ENCODE peak calls at places on chromosomes 16 and 17, in five cellular contexts. P, G, D, H and R are unnamed samples. For H3K4me1, the result is how much of the 10 kb centered on the place peaks cover.

GRCh38 chr16:11254913-11255736 is 879 bp downstream of the SOCS1 start:
- DNase-seq in P (peak), G (no peak), D (peak), H (no peak), R (peak)

GRCh38 chr17:82884923-82885322 is 45.1 kb upstream of the ZNF750 start:
- DNase-seq in P (no peak), G (no peak), D (peak), H (no peak), R (no peak)

GRCh38 chr17:75877752-75878173 is 618 bp downstream of the TRIM47 start:
- DNase-seq in P (peak), G (peak), D (peak), H (peak), R (peak)

GRCh38 chr17:17887752-17888304 is 51.0 kb upstream of the SREBF1 start:
- DNase-seq in P (no peak), G (no peak), D (no peak), H (no peak), R (no peak)

GRCh38 chr16:11580451-11581086 is 6.2 kb downstream of the LITAF start:
- DNase-seq in P (peak), G (no peak), D (no peak), H (no peak), R (no peak)

GRCh38 chr16:85360323-85361277 is 248.3 kb upstream of the CIBAR2 start:
- DNase-seq in P (peak), G (no peak), D (no peak), H (no peak), R (peak)

GRCh38 chr16:87956169-87956770 is 5.0 kb downstream of the BANP start:
- DNase-seq in P (peak), G (no peak), D (peak), H (peak), R (no peak)

GRCh38 chr17:45170280-45170975 is 8.8 kb downstream of the HEXIM2 start:
- DNase-seq in P (no peak), G (no peak), D (no peak), H (no peak), R (no peak)

GRCh38 chr17:28398280-28398981 is 7.6 kb downstream of the SLC46A1 start:
- DNase-seq in P (no peak), G (peak), D (no peak), H (no peak), R (no peak)

GRCh38 chr17:66357037-66357436 is 54.6 kb downstream of the PRKCA start:
- DNase-seq in P (no peak), G (no peak), D (no peak), H (no peak), R (no peak)

GRCh38 chr16:8998114-8998513 is 34.4 kb upstream of the USP7 start:
- DNase-seq in P (no peak), G (no peak), D (no peak), H (peak), R (no peak)

GRCh38 chr16:51017969-51018368 is 133.1 kb downstream of the SALL1 start:
- DNase-seq in P (no peak), G (no peak), D (no peak), H (no peak), R (no peak)

GRCh38 chr16:90008708-90009145 is 10.5 kb downstream of the DBNDD1 start:
- DNase-seq in P (no peak), G (no peak), D (peak), H (no peak), R (no peak)

GRCh38 chr17:36885761-36886365 is 51.4 kb upstream of the LHX1 start:
- DNase-seq in P (no peak), G (no peak), D (no peak), H (no peak), R (no peak)

GRCh38 chr17:17781591-17782424 is 55.0 kb downstream of the SREBF1 start:
- DNase-seq in P (peak), G (peak), D (peak), H (no peak), R (peak)

GRCh38 chr17:79183221-79184158 is 108.9 kb downstream of the ENGASE start:
- DNase-seq in P (no peak), G (no peak), D (no peak), H (no peak), R (no peak)

GRCh38 chr16:30585022-30585399 is 486 bp downstream of the ZNF785 start:
- DNase-seq in P (no peak), G (no peak), D (no peak), H (no peak), R (no peak)

GRCh38 chr17:35341465-35341992 is 31.9 kb downstream of the SLFN11 start:
- DNase-seq in P (no peak), G (no peak), D (peak), H (no peak), R (no peak)

GRCh38 chr16:51167170-51167710 is 16.2 kb upstream of the SALL1 start:
- DNase-seq in P (no peak), G (no peak), D (no peak), H (no peak), R (no peak)

GRCh38 chr17:9054146-9054545 is 32.8 kb downstream of the NTN1 start:
- DNase-seq in P (no peak), G (no peak), D (no peak), H (no peak), R (no peak)

GRCh38 chr17:59558039-59558438 is 7.4 kb upstream of the DHX40 start:
- DNase-seq in P (no peak), G (no peak), D (no peak), H (no peak), R (no peak)

GRCh38 chr16:89138843-89139520 is 32.6 kb upstream of the CDH15 start:
- DNase-seq in P (peak), G (no peak), D (no peak), H (no peak), R (no peak)

GRCh38 chr16:49513040-49513439 is 139.4 kb downstream of the C16orf78 start:
- DNase-seq in P (no peak), G (no peak), D (no peak), H (no peak), R (no peak)

GRCh38 chr17:63173450-63173849 is 207.4 kb downstream of the TANC2 start:
- DNase-seq in P (no peak), G (no peak), D (no peak), H (no peak), R (no peak)
- H3K4me1 ChIP-seq in P (under half), G (under half), D (under half), H (under half), R (under half)

GRCh38 chr16:81451753-81452680 is 7.4 kb downstream of the CMIP start:
- DNase-seq in P (peak), G (no peak), D (no peak), H (no peak), R (no peak)
- H3K4me1 ChIP-seq in P (half or more), G (half or more), D (under half), H (under half), R (half or more)

DNA sequence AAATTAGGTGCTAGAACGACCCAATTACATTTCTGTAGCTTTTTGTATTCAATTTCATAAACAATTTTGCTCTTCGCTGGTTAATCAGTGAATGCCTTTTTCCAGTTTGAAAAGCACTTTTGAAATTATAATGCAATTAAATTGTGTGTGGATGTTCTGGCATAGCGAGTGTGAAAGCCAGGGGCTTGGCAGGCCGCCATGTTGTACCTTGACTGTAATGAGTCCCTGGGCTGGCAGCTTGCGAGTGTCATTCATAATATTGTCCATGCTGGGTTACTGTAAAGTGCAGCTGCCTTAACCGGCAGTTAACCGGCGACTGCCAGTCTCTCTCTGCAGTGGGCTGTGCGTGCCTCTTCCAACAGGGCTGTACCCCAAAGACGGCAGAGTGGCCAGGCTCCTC is 177.8 kb downstream of the CCDC182 start:
- DNase-seq in P (no peak), G (no peak), D (no peak), H (no peak), R (no peak)
- H3K4me1 ChIP-seq in P (under half), G (under half), D (under half), H (under half), R (under half)

DNA sequence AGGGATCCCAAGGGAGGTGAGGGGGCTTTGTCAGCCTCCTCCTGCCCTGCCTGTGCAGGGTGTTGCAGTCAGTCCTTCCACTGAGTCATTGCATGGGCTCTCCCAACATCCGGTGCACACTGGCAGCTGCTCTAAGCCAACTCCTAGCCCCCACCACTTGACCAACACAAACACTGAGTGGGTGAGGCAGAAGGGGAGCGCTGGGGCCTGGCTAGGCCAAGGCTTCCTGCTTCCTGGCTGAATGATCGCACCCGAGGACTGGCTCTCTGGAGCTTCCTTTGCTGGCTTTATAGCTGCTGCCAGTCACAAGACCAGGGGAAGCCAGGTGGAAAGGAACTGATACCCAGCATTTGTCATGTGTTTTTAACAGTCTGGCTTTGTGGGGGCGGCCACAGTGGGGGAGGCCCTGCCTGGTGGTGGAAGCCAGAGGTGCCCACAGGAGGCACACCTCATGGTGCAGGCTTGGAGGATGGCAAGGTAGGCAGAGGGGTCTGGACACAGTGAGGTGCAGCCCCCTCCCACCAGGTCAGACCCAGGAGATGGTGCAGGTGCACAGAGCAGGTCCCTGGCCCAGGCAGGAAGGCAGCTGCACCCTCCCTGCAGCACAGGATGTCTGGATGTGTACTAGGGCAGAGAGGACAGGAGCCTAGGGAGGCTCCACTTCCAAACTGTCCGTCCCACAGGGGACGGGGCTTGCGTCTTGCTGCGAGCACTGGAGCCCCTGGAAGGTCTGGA is 6.9 kb downstream of the MPG start:
- DNase-seq in P (no peak), G (no peak), D (peak), H (no peak), R (peak)
- H3K4me1 ChIP-seq in P (under half), G (under half), D (under half), H (under half), R (under half)

GRCh38 chr16:56987692-56988091 is 1.7 kb upstream of the NLRC5 start:
- DNase-seq in P (no peak), G (peak), D (no peak), H (no peak), R (no peak)

GRCh38 chr16:56988948-56989945 is at the start of gene NLRC5:
- DNase-seq in P (peak), G (peak), D (peak), H (peak), R (peak)

GRCh38 chr16:56986361-56986760 is 3.0 kb upstream of the NLRC5 start:
- DNase-seq in P (no peak), G (no peak), D (no peak), H (no peak), R (no peak)

GRCh38 chr16:56989988-56990387 is 631 bp downstream of the NLRC5 start:
- DNase-seq in P (no peak), G (peak), D (no peak), H (no peak), R (no peak)

GRCh38 chr16:56988161-56988947 is 1.0 kb upstream of the NLRC5 start:
- DNase-seq in P (no peak), G (peak), D (no peak), H (no peak), R (no peak)
- H3K4me1 ChIP-seq in P (under half), G (under half), D (half or more), H (under half), R (half or more)

DNA sequence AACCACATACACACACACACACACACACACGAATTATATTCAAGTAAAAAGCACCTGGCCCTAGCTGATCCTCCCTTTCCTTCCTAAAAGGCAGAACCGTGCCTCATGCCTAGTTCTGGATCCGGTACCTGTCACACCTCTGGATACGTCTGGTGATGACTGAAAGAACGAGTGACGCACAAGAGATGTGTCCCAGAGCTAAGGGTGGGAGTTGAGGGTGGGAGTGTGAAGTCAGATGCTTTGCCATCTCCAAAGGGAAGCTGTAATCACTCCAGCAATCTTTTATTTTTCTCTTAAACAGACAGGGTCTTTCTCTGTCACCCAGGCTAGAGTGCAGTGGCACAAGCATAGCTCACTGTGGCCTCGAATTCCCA is 26.5 kb upstream of the GSG1L start:
- DNase-seq in P (no peak), G (no peak), D (no peak), H (no peak), R (no peak)
- H3K4me1 ChIP-seq in P (under half), G (under half), D (under half), H (under half), R (under half)

GRCh38 chr17:48830840-48831548 is at the start of gene CALCOCO2:
- DNase-seq in P (peak), G (peak), D (peak), H (peak), R (peak)

GRCh38 chr17:48835971-48836370 is 5.1 kb downstream of the CALCOCO2 start:
- DNase-seq in P (no peak), G (no peak), D (peak), H (peak), R (peak)

GRCh38 chr17:48832491-48832890 is 1.7 kb downstream of the CALCOCO2 start:
- DNase-seq in P (no peak), G (no peak), D (no peak), H (no peak), R (no peak)

GRCh38 chr17:48834973-48835372 is 4.1 kb downstream of the CALCOCO2 start:
- DNase-seq in P (no peak), G (no peak), D (no peak), H (no peak), R (no peak)

DNA sequence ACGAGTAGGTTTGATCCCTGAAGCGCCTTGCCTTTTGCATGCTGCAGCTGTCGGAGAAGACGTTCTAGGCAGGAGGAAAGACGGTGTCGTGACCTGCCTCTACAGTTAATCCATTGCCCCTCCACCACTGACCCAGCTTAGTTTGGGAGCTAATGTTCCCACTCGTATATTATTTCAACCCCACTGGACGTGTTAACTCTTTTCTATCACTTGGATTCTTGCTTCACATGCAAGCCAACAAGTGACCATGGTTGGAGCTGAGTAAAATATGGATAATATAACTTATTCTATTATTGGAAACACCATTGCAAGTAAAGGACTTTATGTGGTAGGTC is 681 bp downstream of the CALCOCO2 start:
- DNase-seq in P (no peak), G (no peak), D (no peak), H (no peak), R (no peak)
- H3K4me1 ChIP-seq in P (under half), G (under half), D (under half), H (under half), R (half or more)